ENCODE peak calls at places on chromosomes 5 and 9, in six cellular contexts. One of them, this sample, is unnamed.

GRCh38 chr5:54329731-54330709 is 19.6 kb upstream of the ARL15 start:
- DNase-seq in RWPE1: peak; percentile 91
- DNase-seq in tibial artery: no peak
- DNase-seq in GM12878: no peak
- DNase-seq in CD4-positive, alpha-beta T cell: no peak
- DNase-seq in heart left ventricle: no peak
- DNase-seq in this sample: no peak

GRCh38 chr9:36276840-36277239 is 18.6 kb upstream of the GNE start:
- DNase-seq in RWPE1: no peak
- DNase-seq in heart left ventricle: no peak
- DNase-seq in tibial artery: no peak
- DNase-seq in CD4-positive, alpha-beta T cell: no peak
- DNase-seq in GM12878: no peak
- DNase-seq in this sample: no peak

GRCh38 chr5:146620663-146621051 is 104.7 kb upstream of the GPR151 start:
- DNase-seq in CD4-positive, alpha-beta T cell: no peak
- DNase-seq in GM12878: no peak
- DNase-seq in RWPE1: no peak
- DNase-seq in heart left ventricle: no peak
- DNase-seq in tibial artery: no peak
- DNase-seq in this sample: no peak

GRCh38 chr5:26024774-26025173 is 1013.6 kb downstream of the CDH9 start:
- DNase-seq in RWPE1: no peak
- DNase-seq in heart left ventricle: no peak
- DNase-seq in GM12878: no peak
- DNase-seq in CD4-positive, alpha-beta T cell: no peak
- DNase-seq in tibial artery: no peak
- DNase-seq in this sample: no peak

GRCh38 chr5:38400365-38400764 is 142.0 kb downstream of the EGFLAM start:
- DNase-seq in CD4-positive, alpha-beta T cell: no peak
- DNase-seq in tibial artery: no peak
- DNase-seq in RWPE1: no peak
- DNase-seq in GM12878: no peak
- DNase-seq in heart left ventricle: no peak
- DNase-seq in this sample: no peak

GRCh38 chr5:40447438-40447837 is 232.3 kb upstream of the PTGER4 start:
- DNase-seq in CD4-positive, alpha-beta T cell: no peak
- DNase-seq in heart left ventricle: no peak
- DNase-seq in tibial artery: no peak
- DNase-seq in RWPE1: no peak
- DNase-seq in GM12878: no peak
- DNase-seq in this sample: no peak

GRCh38 chr5:151023047-151023615 is 2.7 kb downstream of the GPX3 start:
- DNase-seq in tibial artery: peak; percentile 95
- DNase-seq in CD4-positive, alpha-beta T cell: no peak
- DNase-seq in RWPE1: peak; percentile 26
- DNase-seq in GM12878: no peak
- DNase-seq in heart left ventricle: peak; percentile 79
- DNase-seq in this sample: no peak

GRCh38 chr5:59174248-59174844 is 591.5 kb downstream of the RAB3C start:
- DNase-seq in tibial artery: no peak
- DNase-seq in GM12878: no peak
- DNase-seq in CD4-positive, alpha-beta T cell: peak; percentile 9
- DNase-seq in RWPE1: peak; percentile 71
- DNase-seq in heart left ventricle: no peak
- DNase-seq in this sample: no peak

GRCh38 chr5:126385509-126385908 is 37.7 kb upstream of the GRAMD2B start:
- DNase-seq in GM12878: no peak
- DNase-seq in tibial artery: no peak
- DNase-seq in heart left ventricle: no peak
- DNase-seq in CD4-positive, alpha-beta T cell: no peak
- DNase-seq in RWPE1: no peak
- DNase-seq in this sample: no peak

GRCh38 chr5:79346420-79346824 is 110.5 kb downstream of the JMY start:
- DNase-seq in heart left ventricle: no peak
- DNase-seq in GM12878: no peak
- DNase-seq in CD4-positive, alpha-beta T cell: no peak
- DNase-seq in RWPE1: peak; percentile 77
- DNase-seq in tibial artery: no peak
- DNase-seq in this sample: no peak

GRCh38 chr5:168802337-168802736 is 223.2 kb upstream of the PANK3 start:
- DNase-seq in tibial artery: no peak
- DNase-seq in CD4-positive, alpha-beta T cell: no peak
- DNase-seq in GM12878: no peak
- DNase-seq in heart left ventricle: no peak
- DNase-seq in RWPE1: no peak
- DNase-seq in this sample: no peak

GRCh38 chr5:80164799-80165198 is 91.0 kb downstream of the SERINC5 start:
- DNase-seq in CD4-positive, alpha-beta T cell: no peak
- DNase-seq in RWPE1: no peak
- DNase-seq in heart left ventricle: no peak
- DNase-seq in GM12878: no peak
- DNase-seq in tibial artery: no peak
- DNase-seq in this sample: no peak

GRCh38 chr5:98977723-98978122 is 48.9 kb upstream of the CHD1 start:
- DNase-seq in GM12878: no peak
- DNase-seq in tibial artery: no peak
- DNase-seq in CD4-positive, alpha-beta T cell: no peak
- DNase-seq in RWPE1: peak; percentile 34
- DNase-seq in heart left ventricle: no peak
- DNase-seq in this sample: no peak

GRCh38 chr9:4489919-4490704 is at the start of gene SLC1A1:
- DNase-seq in heart left ventricle: peak; percentile 57
- DNase-seq in RWPE1: no peak
- DNase-seq in tibial artery: peak; percentile 93
- DNase-seq in GM12878: peak; percentile 55
- DNase-seq in CD4-positive, alpha-beta T cell: no peak
- DNase-seq in this sample: no peak

GRCh38 chr9:4489562-4489918 is 728 bp upstream of the SLC1A1 start:
- DNase-seq in heart left ventricle: peak; percentile 25
- DNase-seq in tibial artery: peak; percentile 71
- DNase-seq in GM12878: no peak
- DNase-seq in RWPE1: no peak
- DNase-seq in CD4-positive, alpha-beta T cell: no peak
- DNase-seq in this sample: no peak

GRCh38 chr9:4490705-4491620 is 695 bp downstream of the SLC1A1 start:
- DNase-seq in tibial artery: no peak
- DNase-seq in CD4-positive, alpha-beta T cell: no peak
- DNase-seq in RWPE1: no peak
- DNase-seq in GM12878: no peak
- DNase-seq in heart left ventricle: peak; percentile 19
- DNase-seq in this sample: no peak

GRCh38 chr9:4491621-4491975 is 1.3 kb downstream of the SLC1A1 start:
- DNase-seq in RWPE1: no peak
- DNase-seq in tibial artery: no peak
- DNase-seq in CD4-positive, alpha-beta T cell: no peak
- DNase-seq in heart left ventricle: no peak
- DNase-seq in GM12878: no peak
- DNase-seq in this sample: no peak

DNA sequence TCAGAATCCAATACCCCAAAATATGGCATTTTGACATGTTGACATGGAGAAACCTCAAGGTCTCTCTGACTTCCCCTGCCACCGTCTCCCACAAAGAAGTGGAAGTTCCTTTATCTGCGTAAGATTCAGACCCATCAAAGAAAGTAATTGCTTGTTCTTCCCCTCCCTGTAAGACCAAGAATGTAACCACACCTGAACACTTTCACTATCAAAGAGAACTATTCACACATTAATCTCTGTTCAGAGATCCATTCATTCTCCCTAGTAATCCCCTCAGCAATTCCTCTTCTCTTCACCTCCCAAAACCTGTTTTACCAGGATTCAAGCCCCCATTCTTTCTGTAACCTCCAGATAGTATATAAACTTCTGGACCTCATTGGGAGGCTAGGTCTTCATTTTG is 4.1 kb upstream of the SLC1A1 start:
- DNase-seq in heart left ventricle: no peak
- DNase-seq in tibial artery: no peak
- DNase-seq in GM12878: no peak
- DNase-seq in CD4-positive, alpha-beta T cell: no peak
- DNase-seq in RWPE1: no peak
- DNase-seq in this sample: no peak
- TF ChIP-seq CTCF in heart left ventricle: no peak
- TF ChIP-seq CTCF in tibial artery: no peak
- TF ChIP-seq CTCF in GM12878: no peak
- TF ChIP-seq CTCF in CD4-positive, alpha-beta T cell: no peak
- TF ChIP-seq CTCF in RWPE1: no peak
- TF ChIP-seq CTCF in this sample: no peak

GRCh38 chr5:95646569-95647330 is at the start of gene RFESD:
- DNase-seq in heart left ventricle: peak; percentile 96
- DNase-seq in tibial artery: peak; percentile 100
- DNase-seq in CD4-positive, alpha-beta T cell: peak; percentile 82
- DNase-seq in GM12878: peak; percentile 83
- DNase-seq in RWPE1: peak; percentile 96
- DNase-seq in this sample: peak; percentile 99
- TF ChIP-seq CTCF in heart left ventricle: peak; percentile 2
- TF ChIP-seq CTCF in tibial artery: no peak
- TF ChIP-seq CTCF in CD4-positive, alpha-beta T cell: no peak
- TF ChIP-seq CTCF in GM12878: no peak
- TF ChIP-seq CTCF in RWPE1: peak; percentile 18
- TF ChIP-seq CTCF in this sample: no peak

GRCh38 chr5:60685028-60685427 is 14.9 kb downstream of the DEPDC1B start:
- DNase-seq in heart left ventricle: no peak
- DNase-seq in GM12878: no peak
- DNase-seq in CD4-positive, alpha-beta T cell: no peak
- DNase-seq in tibial artery: no peak
- DNase-seq in RWPE1: no peak
- DNase-seq in this sample: no peak

GRCh38 chr5:60688980-60689379 is 11.0 kb downstream of the DEPDC1B start:
- DNase-seq in heart left ventricle: no peak
- DNase-seq in RWPE1: no peak
- DNase-seq in GM12878: no peak
- DNase-seq in tibial artery: no peak
- DNase-seq in CD4-positive, alpha-beta T cell: no peak
- DNase-seq in this sample: no peak

GRCh38 chr5:60686164-60686563 is 13.8 kb downstream of the DEPDC1B start:
- DNase-seq in GM12878: no peak
- DNase-seq in tibial artery: no peak
- DNase-seq in RWPE1: no peak
- DNase-seq in heart left ventricle: no peak
- DNase-seq in CD4-positive, alpha-beta T cell: no peak
- DNase-seq in this sample: no peak

GRCh38 chr5:60685700-60686099 is 14.3 kb downstream of the DEPDC1B start:
- DNase-seq in tibial artery: no peak
- DNase-seq in CD4-positive, alpha-beta T cell: no peak
- DNase-seq in GM12878: no peak
- DNase-seq in RWPE1: no peak
- DNase-seq in heart left ventricle: no peak
- DNase-seq in this sample: no peak

GRCh38 chr5:60687927-60688720 is 11.8 kb downstream of the DEPDC1B start:
- DNase-seq in CD4-positive, alpha-beta T cell: no peak
- DNase-seq in tibial artery: no peak
- DNase-seq in heart left ventricle: no peak
- DNase-seq in GM12878: no peak
- DNase-seq in RWPE1: peak; percentile 45
- DNase-seq in this sample: no peak
- TF ChIP-seq CTCF in CD4-positive, alpha-beta T cell: no peak
- TF ChIP-seq CTCF in tibial artery: no peak
- TF ChIP-seq CTCF in heart left ventricle: no peak
- TF ChIP-seq CTCF in GM12878: peak; percentile 49
- TF ChIP-seq CTCF in RWPE1: no peak
- TF ChIP-seq CTCF in this sample: no peak

DNA sequence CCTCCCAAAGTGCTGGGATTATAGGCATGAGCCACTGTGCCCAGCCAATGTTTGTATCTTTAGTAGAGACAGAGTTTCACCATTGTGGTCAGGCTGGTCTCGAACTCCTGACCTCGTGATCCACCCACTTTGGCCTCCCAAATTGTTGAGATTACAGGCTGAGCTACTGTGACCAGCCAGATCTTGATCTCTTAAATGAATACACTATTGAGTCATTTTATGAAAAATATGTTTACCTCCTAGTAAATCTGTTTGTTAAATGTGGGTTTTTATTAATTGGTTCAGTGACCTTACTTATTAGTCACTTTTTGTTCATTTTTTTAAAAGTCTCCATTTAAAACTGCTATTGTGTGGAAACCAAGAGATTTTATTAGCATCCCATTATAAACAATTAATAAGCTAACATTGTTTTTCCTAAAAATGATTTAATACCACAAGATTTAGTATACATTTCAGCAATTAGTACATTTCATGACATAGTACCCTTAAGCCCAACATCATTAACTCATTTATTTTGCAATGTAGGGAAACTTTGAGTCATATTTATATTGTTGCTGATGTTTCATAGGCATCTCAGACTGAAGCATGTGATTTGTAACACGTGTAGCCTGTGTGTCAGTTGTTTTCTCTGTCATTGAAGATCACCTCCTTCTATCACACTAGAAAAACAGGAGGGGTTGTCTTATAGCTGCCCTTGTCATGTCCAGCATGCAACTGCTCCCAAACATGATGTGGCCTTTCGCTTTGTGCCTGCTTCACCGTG is 261.2 kb downstream of the TAF11L14 start:
- DNase-seq in heart left ventricle: no peak
- DNase-seq in CD4-positive, alpha-beta T cell: no peak
- DNase-seq in GM12878: no peak
- DNase-seq in tibial artery: no peak
- DNase-seq in RWPE1: no peak
- DNase-seq in this sample: no peak
- TF ChIP-seq CTCF in heart left ventricle: no peak
- TF ChIP-seq CTCF in CD4-positive, alpha-beta T cell: no peak
- TF ChIP-seq CTCF in GM12878: no peak
- TF ChIP-seq CTCF in tibial artery: no peak
- TF ChIP-seq CTCF in RWPE1: no peak
- TF ChIP-seq CTCF in this sample: no peak

DNA sequence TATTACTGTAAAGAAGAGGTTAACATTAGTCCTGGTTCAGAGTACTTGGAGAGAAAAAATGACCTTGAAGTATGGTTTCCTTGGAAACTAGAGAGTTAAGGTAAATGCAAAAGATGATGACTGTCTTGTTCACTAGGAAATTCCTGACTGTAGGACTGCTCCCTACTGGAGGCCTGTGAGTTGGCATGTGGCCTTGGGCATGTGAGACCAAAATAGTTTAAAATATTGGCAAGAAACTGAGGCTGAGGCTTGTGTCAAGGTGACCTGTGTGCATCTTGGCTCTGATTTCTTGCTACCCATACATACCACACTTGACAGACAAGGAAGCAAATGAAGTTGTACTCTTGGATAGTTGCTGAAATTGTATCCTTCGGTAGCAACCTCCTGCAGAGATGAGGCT is 96.5 kb downstream of the TARS1 start:
- DNase-seq in heart left ventricle: no peak
- DNase-seq in RWPE1: no peak
- DNase-seq in GM12878: no peak
- DNase-seq in CD4-positive, alpha-beta T cell: no peak
- DNase-seq in tibial artery: no peak
- DNase-seq in this sample: no peak
- TF ChIP-seq CTCF in heart left ventricle: no peak
- TF ChIP-seq CTCF in RWPE1: no peak
- TF ChIP-seq CTCF in GM12878: no peak
- TF ChIP-seq CTCF in CD4-positive, alpha-beta T cell: no peak
- TF ChIP-seq CTCF in tibial artery: no peak
- TF ChIP-seq CTCF in this sample: no peak

GRCh38 chr9:124776952-124777645 is at the start of gene OLFML2A:
- DNase-seq in heart left ventricle: peak; percentile 49
- DNase-seq in tibial artery: peak; percentile 63
- DNase-seq in GM12878: no peak
- DNase-seq in RWPE1: no peak
- DNase-seq in CD4-positive, alpha-beta T cell: no peak
- DNase-seq in this sample: peak; percentile 78
- TF ChIP-seq CTCF in heart left ventricle: peak; percentile 51
- TF ChIP-seq CTCF in tibial artery: no peak
- TF ChIP-seq CTCF in GM12878: peak; percentile 16
- TF ChIP-seq CTCF in RWPE1: peak; percentile 90
- TF ChIP-seq CTCF in CD4-positive, alpha-beta T cell: no peak
- TF ChIP-seq CTCF in this sample: peak; percentile 43